ENCODE peak calls at places on chromosomes 6 and 20, in seven cellular contexts. E is WERI-Rb-1; U is iPS DF 6.9; J is stomach; N is pancreas; H is CD8-positive, alpha-beta memory T cell; L is esophagus squamous epithelium. O is an unnamed sample.

GRCh38 chr6:42453649-42454427 is 2.1 kb upstream of the TRERF1 start:
- DNase-seq in J (peak), E (peak), H (peak), L (no peak), N (peak), U (no peak), O (no peak)

GRCh38 chr20:25020901-25021301 is 28.4 kb upstream of the APMAP start:
- DNase-seq in L (no peak), J (peak), E (no peak), H (no peak), U (no peak), N (peak), O (no peak)

GRCh38 chr20:46983466-46983865 is 88.8 kb downstream of the EYA2 start:
- DNase-seq in J (no peak), N (no peak), H (no peak), L (no peak), E (no peak), U (no peak), O (no peak)

GRCh38 chr6:116631379-116631990 is 15.2 kb downstream of the RSPH4A start:
- DNase-seq in E (no peak), N (peak), J (no peak), L (no peak), H (no peak), U (no peak), O (no peak)

GRCh38 chr6:167475947-167476346 is 151.1 kb downstream of the TTLL2 start:
- DNase-seq in E (no peak), U (peak), H (no peak), N (no peak), L (no peak), J (no peak), O (no peak)

GRCh38 chr6:75368151-75368779 is 83.7 kb upstream of the TMEM30A start:
- DNase-seq in L (no peak), E (peak), H (no peak), N (no peak), U (no peak), J (peak), O (no peak)

GRCh38 chr20:5212897-5213296 is 86.1 kb downstream of the CDS2 start:
- DNase-seq in H (no peak), N (no peak), E (no peak), J (no peak), U (no peak), L (no peak), O (peak)

GRCh38 chr6:137353346-137353745 is 134.2 kb upstream of the IFNGR1 start:
- DNase-seq in H (no peak), N (no peak), L (no peak), J (no peak), U (no peak), E (no peak), O (no peak)

GRCh38 chr20:5448449-5449118 is 131.8 kb upstream of the PROKR2 start:
- DNase-seq in H (peak), U (peak), N (no peak), L (no peak), E (peak), J (peak), O (no peak)

GRCh38 chr6:106739387-106739786 is 110.0 kb downstream of the QRSL1 start:
- DNase-seq in L (no peak), J (peak), U (no peak), N (peak), E (no peak), H (no peak), O (peak)

GRCh38 chr6:100657678-100658330 is 193.1 kb upstream of the SIM1 start:
- DNase-seq in J (no peak), N (no peak), E (no peak), H (no peak), L (no peak), U (no peak), O (no peak)

GRCh38 chr20:44495802-44496481 is 20.3 kb downstream of the TTPAL start:
- DNase-seq in N (no peak), L (no peak), H (no peak), U (no peak), J (no peak), E (no peak), O (no peak)

GRCh38 chr20:40966103-40966502 is 62.5 kb upstream of the TOP1 start:
- DNase-seq in J (peak), N (no peak), U (peak), E (no peak), H (no peak), L (no peak), O (no peak)

GRCh38 chr20:3865152-3865886 is 18.7 kb downstream of the MAVS start:
- DNase-seq in H (no peak), L (no peak), N (no peak), E (no peak), J (no peak), U (no peak), O (no peak)

GRCh38 chr6:113048741-113049140 is 701.6 kb downstream of the RFPL4B start:
- DNase-seq in L (no peak), E (no peak), N (no peak), U (no peak), J (no peak), H (no peak), O (no peak)

GRCh38 chr6:44189257-44189656 is 27.5 kb upstream of the MYMX start:
- DNase-seq in J (no peak), H (no peak), N (no peak), U (no peak), E (no peak), L (no peak), O (no peak)

GRCh38 chr6:43298565-43299337 is 691 bp downstream of the SLC22A7 start:
- DNase-seq in L (no peak), J (no peak), H (no peak), N (no peak), U (no peak), E (no peak), O (no peak)

GRCh38 chr20:50001784-50002311 is 19.1 kb downstream of the SNAI1 start:
- DNase-seq in L (no peak), H (no peak), U (no peak), E (no peak), J (no peak), N (no peak), O (no peak)

GRCh38 chr6:169233181-169233580 is 20.5 kb downstream of the THBS2 start:
- DNase-seq in J (peak), U (no peak), L (no peak), E (no peak), H (no peak), N (no peak), O (no peak)

GRCh38 chr6:121319112-121319553 is 15.1 kb downstream of the TBC1D32 start:
- DNase-seq in H (no peak), L (no peak), J (no peak), N (no peak), U (peak), E (no peak), O (no peak)

GRCh38 chr6:117149324-117149723 is 116.0 kb upstream of the VGLL2 start:
- DNase-seq in L (no peak), N (no peak), E (no peak), H (no peak), U (no peak), J (no peak), O (no peak)

GRCh38 chr6:90040931-90041330 is 146.7 kb downstream of the GJA10 start:
- DNase-seq in H (no peak), E (no peak), L (no peak), N (no peak), J (no peak), U (no peak), O (no peak)

GRCh38 chr6:15392182-15392581 is 146.3 kb downstream of the JARID2 start:
- DNase-seq in N (no peak), H (no peak), L (no peak), J (no peak), E (peak), U (no peak), O (no peak)

GRCh38 chr6:89379281-89379680 is 26.8 kb upstream of the UBE2J1 start:
- DNase-seq in J (no peak), E (no peak), H (no peak), U (no peak), N (no peak), L (no peak), O (no peak)

GRCh38 chr20:47600967-47601547 is 99.4 kb downstream of the NCOA3 start:
- DNase-seq in L (no peak), U (no peak), E (no peak), H (no peak), J (no peak), N (no peak), O (no peak)

GRCh38 chr20:32207211-32207625 is 325 bp downstream of the PLAGL2 start:
- DNase-seq in L (no peak), U (no peak), N (no peak), E (no peak), J (no peak), H (no peak), O (no peak)

GRCh38 chr20:36102809-36103596 is 51.5 kb upstream of the EPB41L1 start:
- DNase-seq in H (no peak), N (peak), E (no peak), J (peak), L (no peak), U (no peak), O (no peak)

GRCh38 chr6:155080876-155081845 is 86.0 kb downstream of the TIAM2 start:
- DNase-seq in N (no peak), H (no peak), J (no peak), U (no peak), E (peak), L (no peak), O (no peak)

GRCh38 chr6:86192123-86192522 is 549.4 kb upstream of the SYNCRIP start:
- DNase-seq in L (no peak), H (no peak), E (peak), N (no peak), U (peak), J (no peak), O (no peak)

GRCh38 chr6:1908784-1909183 is 299.1 kb downstream of the FOXC1 start:
- DNase-seq in N (no peak), U (no peak), L (no peak), E (no peak), H (no peak), J (no peak), O (no peak)
- H3K27ac ChIP-seq in N (no peak), U (no peak), L (no peak), E (no peak), H (no peak), J (no peak), O (no peak)

GRCh38 chr20:16189371-16189770 is 383.9 kb downstream of the KIF16B start:
- DNase-seq in N (no peak), J (no peak), U (no peak), E (peak), L (no peak), H (no peak), O (no peak)

GRCh38 chr20:16191496-16191895 is 381.8 kb downstream of the KIF16B start:
- DNase-seq in H (no peak), L (no peak), N (no peak), E (no peak), J (no peak), U (no peak), O (no peak)

DNA sequence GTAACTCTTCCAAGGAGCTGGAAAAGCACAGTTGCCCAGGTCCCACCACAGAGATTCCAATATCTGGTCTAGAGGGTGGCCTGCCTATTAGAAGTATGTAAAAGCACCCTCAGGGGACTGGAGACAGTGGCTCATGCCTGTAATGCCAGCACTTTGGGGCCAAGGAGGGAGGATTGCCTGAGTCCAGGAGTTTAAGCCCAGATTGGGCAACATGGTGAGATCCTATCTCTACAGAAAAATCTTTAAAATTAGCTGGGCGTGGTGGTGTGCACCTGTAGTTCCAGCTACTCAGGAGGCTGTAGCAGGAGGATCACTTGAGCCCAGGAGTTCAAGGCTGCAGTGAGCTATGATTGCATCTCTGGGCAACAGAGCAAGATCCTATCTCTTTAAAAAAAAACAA is 378.3 kb downstream of the KIF16B start:
- DNase-seq in H (no peak), J (no peak), N (no peak), U (no peak), L (no peak), E (no peak), O (no peak)
- H3K27ac ChIP-seq in H (no peak), J (no peak), N (no peak), U (no peak), L (no peak), E (no peak), O (no peak)

GRCh38 chr6:26440977-26441358 is 664 bp downstream of the BTN3A3 start:
- DNase-seq in L (no peak), H (no peak), E (no peak), N (no peak), U (no peak), J (no peak), O (no peak)
- H3K27ac ChIP-seq in L (peak), H (peak), E (no peak), N (no peak), U (no peak), J (peak), O (no peak)

DNA sequence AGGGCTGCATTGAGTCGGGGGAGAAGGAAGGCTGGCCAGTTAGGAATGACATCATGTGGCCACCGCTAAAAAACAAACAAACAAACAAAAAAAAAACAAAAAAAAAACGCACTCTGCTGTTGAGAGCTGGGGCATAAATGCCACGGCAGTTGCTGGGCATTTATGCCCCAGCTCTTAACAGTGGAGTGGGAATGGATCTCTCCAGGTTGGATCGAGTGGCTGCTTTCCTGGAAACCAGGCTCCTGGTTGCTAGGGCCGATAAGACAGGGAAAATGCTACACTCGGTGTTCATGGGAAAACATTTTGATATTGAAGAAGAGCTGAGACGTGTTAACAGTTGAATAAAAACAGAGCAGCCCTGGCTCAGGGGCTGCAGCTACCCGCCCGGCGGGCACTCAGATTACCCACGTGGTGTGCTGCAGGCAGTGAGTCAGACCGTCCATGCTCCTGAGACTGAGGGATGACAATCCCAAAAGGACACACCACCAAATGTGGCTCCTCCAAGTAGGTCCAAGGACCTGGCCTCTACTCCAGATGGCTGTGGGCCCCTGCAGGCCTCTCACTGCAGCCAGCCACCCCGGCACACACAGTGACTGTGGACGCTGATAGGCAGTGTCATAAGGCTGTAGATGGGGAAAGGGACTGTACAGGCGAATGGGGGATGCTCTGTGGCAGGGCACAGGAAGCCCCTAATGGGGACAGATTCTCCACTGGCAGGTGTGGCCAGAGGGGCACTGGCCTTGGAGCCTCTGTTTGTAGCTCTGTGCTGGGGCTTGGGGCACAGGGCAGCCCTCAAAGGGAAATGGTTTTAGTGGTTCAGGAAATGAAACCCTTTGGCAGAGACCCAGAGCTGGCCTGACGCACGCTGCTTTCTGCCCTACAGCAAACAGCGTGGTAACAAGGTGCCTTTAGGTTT is 237.7 kb downstream of the LY86 start:
- DNase-seq in L (no peak), J (peak), U (no peak), N (no peak), E (no peak), H (no peak), O (no peak)
- H3K27ac ChIP-seq in L (peak), J (peak), U (no peak), N (no peak), E (no peak), H (no peak), O (no peak)

GRCh38 chr6:6700421-6700820 is 111.9 kb downstream of the LY86 start:
- DNase-seq in E (no peak), U (no peak), L (no peak), J (no peak), H (no peak), N (no peak), O (no peak)

GRCh38 chr6:6699741-6700367 is 111.3 kb downstream of the LY86 start:
- DNase-seq in L (no peak), N (peak), H (no peak), J (peak), U (no peak), E (no peak), O (no peak)

GRCh38 chr6:6703720-6704422 is 115.4 kb downstream of the LY86 start:
- DNase-seq in N (peak), J (peak), L (no peak), U (no peak), H (no peak), E (no peak), O (no peak)

GRCh38 chr6:6700871-6701270 is 112.4 kb downstream of the LY86 start:
- DNase-seq in E (no peak), U (no peak), H (no peak), N (no peak), J (no peak), L (no peak), O (no peak)

GRCh38 chr6:6701864-6702263 is 113.3 kb downstream of the LY86 start:
- DNase-seq in N (no peak), L (no peak), H (no peak), E (no peak), U (no peak), J (no peak), O (no peak)
- H3K27ac ChIP-seq in N (no peak), L (no peak), H (no peak), E (no peak), U (no peak), J (no peak), O (no peak)

O was measured in substantia nigra.